ENCODE peak calls at places on chromosome 9, in eight cellular contexts. D is body of pancreas, S is cardiac fibroblast, K is cardiac muscle cell, T is endothelial cell, A is AG04450, W is stomach, I is BE2C. L is an unnamed sample.

GRCh38 chr9:70531286-70531685 is 116.8 kb upstream of the KLF9 start:
- DNase-seq in I (no peak), W (no peak), T (no peak), K (no peak), S (no peak), D (no peak), A (no peak), L (no peak)

GRCh38 chr9:114662081-114662989 is 4.7 kb upstream of the TEX53 start:
- DNase-seq in K (peak), W (peak), S (peak), I (peak), A (no peak), T (peak), D (peak), L (peak)

GRCh38 chr9:77019010-77019809 is at the start of gene FOXB2:
- DNase-seq in D (peak), W (no peak), A (no peak), T (peak), I (no peak), K (no peak), S (no peak), L (peak)

GRCh38 chr9:131407717-131408195 is 13.9 kb downstream of the PRRC2B start:
- DNase-seq in K (peak), W (no peak), A (no peak), S (peak), D (peak), T (peak), I (no peak), L (no peak)

GRCh38 chr9:126062158-126062929 is 264.3 kb upstream of the MVB12B start:
- DNase-seq in I (no peak), K (no peak), A (no peak), S (no peak), T (no peak), D (no peak), W (no peak), L (no peak)

GRCh38 chr9:114674798-114675554 is 7.0 kb downstream of the TEX48 start:
- DNase-seq in K (no peak), S (no peak), I (no peak), W (no peak), D (no peak), A (no peak), T (no peak), L (no peak)

GRCh38 chr9:93308676-93309075 is 124.7 kb downstream of the WNK2 start:
- DNase-seq in W (peak), T (no peak), A (no peak), D (no peak), I (no peak), S (no peak), K (no peak), L (no peak)

GRCh38 chr9:100602302-100602930 is 24.5 kb downstream of the CAVIN4 start:
- DNase-seq in A (no peak), K (peak), I (peak), W (no peak), T (peak), S (peak), D (peak), L (peak)

GRCh38 chr9:126449725-126450443 is 123.3 kb downstream of the MVB12B start:
- DNase-seq in I (no peak), A (no peak), T (no peak), D (no peak), S (no peak), W (no peak), K (no peak), L (no peak)

GRCh38 chr9:123339666-123340414 is 16.2 kb upstream of the CRB2 start:
- DNase-seq in S (peak), A (no peak), K (no peak), W (no peak), I (no peak), T (no peak), D (no peak), L (no peak)

GRCh38 chr9:80648336-80648735 is 1041.0 kb downstream of the TLE1 start:
- DNase-seq in S (peak), W (no peak), D (no peak), A (peak), T (no peak), K (no peak), I (no peak), L (no peak)

GRCh38 chr9:107361816-107362215 is 78.7 kb downstream of the RAD23B start:
- DNase-seq in T (no peak), I (no peak), S (no peak), W (no peak), K (no peak), A (no peak), D (no peak), L (no peak)

GRCh38 chr9:102514541-102514940 is 480.6 kb upstream of the CYLC2 start:
- DNase-seq in D (peak), S (no peak), A (no peak), W (peak), K (no peak), T (no peak), I (no peak), L (no peak)

GRCh38 chr9:18543406-18543965 is 69.5 kb downstream of the ADAMTSL1 start:
- DNase-seq in K (no peak), T (no peak), D (no peak), A (peak), W (no peak), S (peak), I (peak), L (no peak)

GRCh38 chr9:69555802-69556201 is 116.4 kb downstream of the APBA1 start:
- DNase-seq in K (no peak), D (no peak), I (no peak), A (no peak), W (no peak), T (no peak), S (no peak), L (no peak)

GRCh38 chr9:127305450-127306226 is 41.1 kb downstream of the GARNL3 start:
- DNase-seq in D (no peak), I (peak), A (no peak), W (no peak), S (no peak), K (no peak), T (no peak), L (no peak)

GRCh38 chr9:97318433-97318832 is 11.0 kb downstream of the CCDC180 start:
- DNase-seq in S (no peak), I (no peak), D (no peak), A (no peak), W (no peak), K (no peak), T (no peak), L (no peak)

GRCh38 chr9:109349431-109349846 is 28.6 kb upstream of the EPB41L4B start:
- DNase-seq in I (no peak), D (no peak), A (peak), W (no peak), T (no peak), K (no peak), S (peak), L (no peak)

GRCh38 chr9:78601957-78602565 is 305.1 kb downstream of the PSAT1 start:
- DNase-seq in A (no peak), T (peak), D (peak), S (peak), I (peak), W (no peak), K (peak), L (peak)

GRCh38 chr9:134492281-134492691 is 149.3 kb upstream of the COL5A1 start:
- DNase-seq in W (no peak), S (peak), A (peak), I (peak), D (peak), T (no peak), K (peak), L (no peak)

GRCh38 chr9:22005083-22005699 is 3.9 kb downstream of the CDKN2B start:
- DNase-seq in A (no peak), I (peak), S (no peak), K (peak), D (no peak), W (no peak), T (peak), L (peak)

GRCh38 chr9:120710110-120710981 is 3.9 kb downstream of the MEGF9 start:
- DNase-seq in I (no peak), T (no peak), W (no peak), A (no peak), D (peak), S (peak), K (no peak), L (no peak)

GRCh38 chr9:20353931-20354652 is 268.2 kb downstream of the MLLT3 start:
- DNase-seq in I (no peak), K (no peak), T (no peak), W (no peak), S (peak), D (no peak), A (no peak), L (no peak)

GRCh38 chr9:126386088-126386487 is 59.5 kb downstream of the MVB12B start:
- DNase-seq in I (peak), T (peak), K (peak), S (peak), W (no peak), A (no peak), D (no peak), L (no peak)

GRCh38 chr9:115093550-115093949 is 24.4 kb downstream of the TNC start:
- DNase-seq in K (no peak), T (no peak), S (no peak), A (no peak), W (no peak), I (no peak), D (no peak), L (no peak)

GRCh38 chr9:71683598-71684235 is 84.6 kb downstream of the CEMIP2 start:
- DNase-seq in W (no peak), K (peak), D (peak), A (no peak), T (no peak), I (peak), S (peak), L (peak)

DNA sequence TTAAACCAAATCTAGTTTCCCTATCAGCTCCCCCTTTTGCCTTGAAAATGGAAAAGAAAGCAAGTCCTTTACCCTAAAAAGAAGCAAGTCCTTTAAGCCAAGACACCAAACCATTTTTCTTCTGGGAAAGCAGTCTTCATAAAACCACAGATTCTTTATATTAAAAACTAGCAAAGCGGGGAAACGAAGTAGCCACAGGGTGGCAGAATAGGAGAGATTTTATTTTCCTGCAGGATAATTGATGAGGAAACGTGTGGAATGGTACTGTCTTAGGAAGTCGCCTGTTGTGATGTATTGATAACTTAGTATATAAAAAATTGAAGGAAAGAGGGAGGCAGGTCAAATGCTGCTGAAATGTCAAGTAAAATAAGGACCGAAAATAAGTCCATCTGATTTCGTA is 41.1 kb downstream of the ZNF883 start:
- DNase-seq in D (no peak), W (no peak), A (no peak), K (no peak), I (no peak), T (no peak), S (peak), L (no peak)
- TF ChIP-seq CTCF in D (no peak), W (no peak), A (peak), K (peak), I (peak), T (no peak), S (peak), L (no peak)

GRCh38 chr9:110605586-110605985 is 26.0 kb upstream of the SVEP1 start:
- DNase-seq in A (no peak), D (no peak), W (no peak), K (no peak), T (no peak), I (no peak), S (no peak), L (no peak)
- TF ChIP-seq CTCF in A (no peak), D (no peak), W (no peak), K (no peak), T (no peak), I (no peak), S (no peak), L (no peak)

GRCh38 chr9:137486545-137487453 is 27.7 kb upstream of the NSMF start:
- DNase-seq in K (no peak), S (no peak), A (no peak), W (no peak), I (no peak), T (no peak), D (no peak), L (no peak)

GRCh38 chr9:137487454-137488329 is 28.6 kb upstream of the NSMF start:
- DNase-seq in A (no peak), S (no peak), W (no peak), D (peak), I (no peak), T (no peak), K (no peak), L (no peak)

GRCh38 chr9:137488906-137489305 is 29.8 kb upstream of the NSMF start:
- DNase-seq in S (no peak), A (no peak), K (no peak), T (no peak), W (no peak), D (no peak), I (no peak), L (no peak)

GRCh38 chr9:137486141-137486490 is 27.0 kb upstream of the NSMF start:
- DNase-seq in W (no peak), I (no peak), A (no peak), S (no peak), K (no peak), T (no peak), D (no peak), L (no peak)

GRCh38 chr9:137488330-137488653 is 29.2 kb upstream of the NSMF start:
- DNase-seq in T (no peak), I (peak), S (no peak), W (no peak), K (no peak), D (peak), A (no peak), L (no peak)
- TF ChIP-seq CTCF in T (no peak), I (no peak), S (no peak), W (no peak), K (no peak), D (no peak), A (no peak), L (no peak)

GRCh38 chr9:1400983-1401382 is 350.8 kb downstream of the DMRT2 start:
- DNase-seq in K (peak), I (no peak), A (no peak), S (no peak), T (peak), W (no peak), D (no peak), L (peak)
- TF ChIP-seq CTCF in K (no peak), I (no peak), A (no peak), S (no peak), T (no peak), W (no peak), D (no peak), L (no peak)